ENCODE peak calls at places on chromosomes 4 and X, in four cellular contexts. C, Y, A and Q are unnamed samples.

GRCh38 chr4:32624943-32625603 is 1904.9 kb downstream of the PCDH7 start:
- DNase-seq in A (no peak), Y (no peak), C (peak; percentile 1), Q (no peak)

GRCh38 chrX:31132803-31133202 is 61.0 kb upstream of the FTHL17 start:
- DNase-seq in A (no peak), Y (no peak), C (no peak), Q (no peak)

GRCh38 chr4:94285666-94286065 is 57.0 kb downstream of the HPGDS start:
- DNase-seq in Y (no peak), C (no peak), A (no peak), Q (no peak)

GRCh38 chr4:53748328-53748772 is 157.1 kb upstream of the LNX1 start:
- DNase-seq in A (peak; percentile 99), C (no peak), Y (no peak), Q (peak; percentile 20)

GRCh38 chr4:88135362-88135663 is 23.1 kb downstream of the ABCG2 start:
- DNase-seq in C (no peak), Y (no peak), A (no peak), Q (no peak)

GRCh38 chrX:111411591-111412371 is at the start of gene DCX:
- DNase-seq in Y (no peak), A (no peak), C (no peak), Q (peak; percentile 65)

GRCh38 chr4:73127839-73128448 is 58.4 kb upstream of the COX18 start:
- DNase-seq in Y (no peak), A (peak; percentile 28), C (peak; percentile 32), Q (no peak)

GRCh38 chrX:17375631-17376380 is 806 bp downstream of the NHS start:
- DNase-seq in C (peak; percentile 43), Y (peak; percentile 30), A (no peak), Q (no peak)

GRCh38 chr4:6393544-6394475 is 78.6 kb downstream of the PPP2R2C start:
- DNase-seq in Y (no peak), C (no peak), A (no peak), Q (no peak)

DNA sequence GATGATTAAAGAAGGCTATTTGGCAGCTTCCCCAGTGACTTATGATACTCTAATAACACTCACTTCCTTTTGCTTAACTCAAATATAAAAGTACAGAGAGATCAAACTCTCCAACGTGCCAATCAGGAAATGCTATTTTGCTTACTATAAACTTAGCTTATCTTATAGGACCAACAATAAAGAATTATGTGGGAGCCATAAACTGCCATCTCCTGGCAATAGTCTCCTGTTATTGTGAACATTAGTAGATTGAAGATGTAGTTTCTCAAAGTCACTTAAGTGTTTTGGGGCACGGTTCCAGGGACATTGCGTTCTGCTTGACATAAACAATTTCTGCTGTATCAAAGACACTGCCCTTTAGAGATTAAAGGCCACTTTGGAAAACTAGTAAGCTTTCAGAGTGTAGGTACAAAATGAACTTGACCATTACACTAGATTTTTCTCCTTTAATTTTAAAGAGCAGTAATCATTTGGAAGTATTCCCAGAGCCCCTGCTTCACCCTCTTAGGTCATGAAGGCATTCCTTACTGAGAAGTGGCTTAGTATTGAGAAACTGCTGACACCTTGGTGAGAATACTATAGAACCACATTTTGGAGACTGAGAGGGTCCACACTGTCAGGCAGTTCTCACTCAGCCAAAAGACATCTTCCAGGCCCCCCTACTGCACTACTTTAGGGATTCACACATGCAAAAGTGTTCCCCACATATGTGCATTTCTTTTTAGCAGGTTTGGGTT is 51.9 kb downstream of the MAOA start:
- DNase-seq in Y (no peak), C (peak; percentile 70), A (no peak), Q (no peak)
- H3K4me1 ChIP-seq in Y (peaks cover 2% of the 10 kb centered on the region), C (no peaks in the 10 kb centered on the region), A (no peaks in the 10 kb centered on the region), Q (no peaks in the 10 kb centered on the region)

GRCh38 chrX:140712413-140713173 is 3.0 kb downstream of the LINC00632 start:
- DNase-seq in A (no peak), C (peak; percentile 79), Y (peak; percentile 52), Q (peak; percentile 73)
- H3K4me3 ChIP-seq in A (no peak overlapping the region), C (no peak overlapping the region), Y (no peak overlapping the region), Q (peak overlapping the region; percentile 45)

GRCh38 chr4:2754848-2755820 is 1.0 kb downstream of the TNIP2 start:
- DNase-seq in Y (no peak), C (no peak), A (no peak), Q (no peak)
- H3K27ac ChIP-seq in Y (peak overlapping the region; percentile 94), C (peak overlapping the region; percentile 59), A (no peak overlapping the region), Q (no peak overlapping the region)

GRCh38 chr4:38675167-38676121 is 11.4 kb downstream of the KLF3 start:
- DNase-seq in A (peak; percentile 78), C (peak; percentile 90), Y (peak; percentile 50), Q (peak; percentile 75)
- H3K4me1 ChIP-seq in A (peaks cover 4% of the 10 kb centered on the region), C (peaks cover 40% of the 10 kb centered on the region), Y (peaks cover 53% of the 10 kb centered on the region), Q (peaks cover 15% of the 10 kb centered on the region)

DNA sequence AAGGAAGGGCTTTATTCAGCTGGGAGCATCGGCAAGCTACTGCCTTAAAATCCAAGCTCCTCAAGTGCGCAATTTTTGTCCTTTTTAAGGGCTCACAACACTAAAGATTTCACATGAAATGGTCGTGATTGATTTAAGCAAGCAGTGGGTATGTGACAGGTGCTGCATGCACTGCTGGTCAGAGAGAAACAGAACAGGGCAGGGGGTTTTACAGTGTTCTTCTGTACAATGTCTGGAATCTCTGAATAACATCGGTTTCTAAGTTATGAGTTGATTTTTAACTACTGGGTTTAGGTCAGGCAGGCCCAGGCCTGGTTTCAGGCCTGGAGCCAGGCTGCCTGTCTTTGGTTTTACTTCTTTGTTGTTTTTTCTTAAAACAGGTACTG is 6.0 kb downstream of the UGT2B17 start:
- DNase-seq in A (no peak), Y (no peak), C (no peak), Q (no peak)
- H3K4me3 ChIP-seq in A (no peak overlapping the region), Y (no peak overlapping the region), C (no peak overlapping the region), Q (no peak overlapping the region)